ENCODE peak calls at places on chromosome 17, in five cellular contexts. L is GM23248; O is activated naive CD8-positive, alpha-beta T cell treated with anti-CD3 and anti-CD28 coated beads, Interleukin-2, amount 50 U/mL, for 24 hours; W is HFFc6; S is activated CD8-positive, alpha-beta T cell treated with anti-CD3 and anti-CD28 coated beads for 36 hours. J is an unnamed sample.

GRCh38 chr17:8382880-8383142 is 182 bp downstream of the RPL26 start:
- DNase-seq in O (no peak), L (no peak), S (no peak), W (no peak), J (no peak)

GRCh38 chr17:4971826-4972225 is 4.2 kb upstream of the SPAG7 start:
- DNase-seq in L (no peak), W (no peak), O (no peak), S (no peak), J (no peak)

GRCh38 chr17:16516594-16517018 is 24.6 kb upstream of the LRRC75A start:
- DNase-seq in L (peak), W (peak), O (no peak), S (no peak), J (no peak)

GRCh38 chr17:19398301-19399181 is 11.6 kb upstream of the MFAP4 start:
- DNase-seq in L (peak), W (no peak), S (no peak), O (no peak), J (no peak)

GRCh38 chr17:82356028-82356427 is 3.0 kb upstream of the TEX19 start:
- DNase-seq in L (no peak), S (no peak), O (no peak), W (no peak), J (no peak)

GRCh38 chr17:6701719-6702118 is 11.4 kb downstream of the SLC13A5 start:
- DNase-seq in S (peak), O (peak), L (peak), W (no peak), J (peak)

GRCh38 chr17:60964160-60964559 is 286.5 kb downstream of the BCAS3 start:
- DNase-seq in S (no peak), W (no peak), O (no peak), L (no peak), J (no peak)

GRCh38 chr17:45836047-45837044 is 8.3 kb upstream of the SPPL2C start:
- DNase-seq in S (no peak), O (no peak), W (no peak), L (no peak), J (no peak)

GRCh38 chr17:38693700-38694329 is 11.3 kb upstream of the MLLT6 start:
- DNase-seq in O (no peak), W (peak), S (no peak), L (peak), J (no peak)

GRCh38 chr17:17547210-17547764 is 44.2 kb downstream of the PEMT start:
- DNase-seq in L (no peak), S (no peak), O (no peak), W (no peak), J (no peak)

GRCh38 chr17:5000237-5000639 is 2.5 kb downstream of the KIF1C start:
- DNase-seq in O (no peak), L (peak), S (no peak), W (no peak), J (no peak)

GRCh38 chr17:41962768-41963434 is 3.7 kb upstream of the CNP start:
- DNase-seq in O (peak), L (peak), W (peak), S (peak), J (peak)

GRCh38 chr17:77577491-77577890 is 381.0 kb upstream of the TNRC6C start:
- DNase-seq in S (no peak), L (no peak), O (no peak), W (no peak), J (no peak)

GRCh38 chr17:19343256-19343630 is 19.3 kb downstream of the B9D1 start:
- DNase-seq in L (no peak), W (no peak), S (no peak), O (no peak), J (no peak)

GRCh38 chr17:81271226-81271625 is 23.9 kb downstream of the SLC38A10 start:
- DNase-seq in L (no peak), W (no peak), O (no peak), S (no peak), J (no peak)

GRCh38 chr17:17675925-17676534 is 5.2 kb upstream of the RAI1 start:
- DNase-seq in L (peak), W (no peak), S (peak), O (no peak), J (peak)

GRCh38 chr17:62650587-62650986 is 23.1 kb downstream of the MRC2 start:
- DNase-seq in L (no peak), W (no peak), O (no peak), S (no peak), J (no peak)

GRCh38 chr17:49191917-49192741 is 18.2 kb downstream of the GNGT2 start:
- DNase-seq in S (peak), O (peak), L (peak), W (peak), J (peak)

GRCh38 chr17:67637901-67638641 is 79.7 kb upstream of the NOL11 start:
- DNase-seq in L (no peak), S (no peak), W (no peak), O (no peak), J (no peak)